ENCODE peak calls at places on chromosomes 2 and 18, in ten cellular contexts. V is psoas muscle; A is H7; Z is CD8-positive, alpha-beta T cell; M is HS-27A; N is caudate nucleus; B is iPS-NIHi11; W is stimulated activated CD4-positive, alpha-beta T cell treated with anti-CD3 and anti-CD28 coated beads, Interleukin-4, amount 100 ng/mL, for 4 hours; Y is T-helper 17 cell; O is left colon. P is an unnamed sample.

GRCh38 chr18:46538376-46538775 is 118.6 kb downstream of the LOXHD1 start:
- DNase-seq in Y (no peak), W (no peak), V (no peak), Z (no peak), O (no peak), N (no peak), M (no peak), A (no peak), B (no peak), P (no peak)

GRCh38 chr2:58893645-58894336 is 652.7 kb upstream of the FANCL start:
- DNase-seq in A (no peak), M (no peak), Z (no peak), N (peak), Y (no peak), B (no peak), V (no peak), O (no peak), W (no peak), P (no peak)

GRCh38 chr2:210128961-210129360 is 42.2 kb downstream of the KANSL1L start:
- DNase-seq in N (no peak), O (peak), A (no peak), M (no peak), Y (no peak), Z (no peak), B (peak), W (no peak), V (no peak), P (no peak)

GRCh38 chr2:233811087-233811486 is 33.0 kb downstream of the MROH2A start:
- DNase-seq in Z (no peak), N (no peak), V (no peak), W (no peak), M (no peak), A (no peak), B (no peak), O (no peak), Y (no peak), P (no peak)

GRCh38 chr18:58937204-58937603 is 72.5 kb downstream of the ZNF532 start:
- DNase-seq in M (no peak), V (no peak), N (no peak), W (no peak), Y (no peak), O (no peak), A (no peak), Z (no peak), B (no peak), P (no peak)

GRCh38 chr2:240919161-240919781 is 13.1 kb downstream of the CROCC2 start:
- DNase-seq in B (no peak), Z (no peak), W (no peak), A (peak), M (no peak), O (peak), N (no peak), V (peak), Y (no peak), P (no peak)

GRCh38 chr2:18719978-18720775 is 130.8 kb upstream of the NT5C1B start:
- DNase-seq in O (no peak), V (no peak), A (no peak), N (no peak), Y (no peak), Z (no peak), B (no peak), W (no peak), M (peak), P (peak)

GRCh38 chr2:43796206-43796605 is 22.4 kb downstream of the DYNC2LI1 start:
- DNase-seq in Y (no peak), Z (no peak), N (no peak), O (no peak), B (no peak), W (no peak), V (no peak), A (no peak), M (no peak), P (no peak)

GRCh38 chr2:85706604-85707296 is 12.6 kb downstream of the GNLY start:
- DNase-seq in N (no peak), Y (no peak), B (no peak), M (no peak), A (peak), O (peak), W (no peak), V (peak), Z (no peak), P (no peak)

GRCh38 chr2:134420256-134420655 is 166.4 kb downstream of the MGAT5 start:
- DNase-seq in N (no peak), V (no peak), O (no peak), B (no peak), Z (no peak), Y (no peak), W (no peak), A (no peak), M (no peak), P (no peak)

GRCh38 chr2:230134496-230135073 is 65.9 kb upstream of the SLC16A14 start:
- DNase-seq in O (no peak), B (no peak), Y (no peak), A (no peak), W (no peak), M (no peak), V (no peak), N (no peak), Z (no peak), P (no peak)

GRCh38 chr2:38605298-38605830 is 2.6 kb upstream of the HNRNPLL start:
- DNase-seq in B (no peak), N (no peak), A (no peak), W (no peak), O (no peak), M (no peak), Z (no peak), V (no peak), Y (no peak), P (no peak)

GRCh38 chr18:8705941-8706544 is 687 bp downstream of the MTCL1 start:
- DNase-seq in V (peak), W (peak), M (no peak), A (peak), Y (no peak), B (no peak), N (no peak), O (no peak), Z (peak), P (no peak)

GRCh38 chr2:68333009-68333408 is 13.3 kb upstream of the CNRIP1 start:
- DNase-seq in N (no peak), Z (no peak), A (no peak), V (no peak), O (no peak), M (no peak), B (no peak), Y (no peak), W (no peak), P (no peak)

GRCh38 chr2:86000131-86000937 is 105.4 kb downstream of the POLR1A start:
- DNase-seq in Z (no peak), W (no peak), V (no peak), A (no peak), Y (no peak), O (no peak), N (no peak), M (no peak), B (no peak), P (no peak)

GRCh38 chr2:55782528-55783173 is 89.0 kb upstream of the PNPT1 start:
- DNase-seq in B (no peak), W (no peak), V (no peak), M (no peak), O (no peak), N (no peak), A (no peak), Y (no peak), Z (no peak), P (no peak)

GRCh38 chr2:86704482-86704971 is 15.6 kb upstream of the RMND5A start:
- DNase-seq in Z (no peak), O (peak), B (peak), V (no peak), Y (no peak), M (peak), N (no peak), W (no peak), A (no peak), P (peak)

GRCh38 chr2:30763151-30763660 is 44.0 kb downstream of the CAPN13 start:
- DNase-seq in M (no peak), Z (no peak), O (peak), W (no peak), A (no peak), Y (no peak), N (no peak), B (no peak), V (no peak), P (no peak)

GRCh38 chr2:11940799-11941198 is 194.4 kb downstream of the LPIN1 start:
- DNase-seq in Y (no peak), A (no peak), M (no peak), Z (no peak), N (no peak), B (no peak), V (no peak), O (no peak), W (no peak), P (no peak)

GRCh38 chr18:48859311-48860275 is 91.2 kb downstream of the SMAD7 start:
- DNase-seq in W (no peak), M (no peak), O (no peak), Y (no peak), Z (no peak), A (peak), V (peak), B (peak), N (peak), P (no peak)

GRCh38 chr2:133765693-133766092 is 197.4 kb upstream of the NCKAP5 start:
- DNase-seq in Y (no peak), W (no peak), V (no peak), Z (no peak), A (no peak), O (no peak), M (no peak), N (no peak), B (no peak), P (no peak)

GRCh38 chr2:240136013-240136670 is at the start of gene COPS9:
- DNase-seq in A (peak), M (peak), O (peak), V (peak), Z (peak), B (peak), Y (peak), W (peak), N (peak), P (peak)

GRCh38 chr2:3254438-3254941 is 123.1 kb downstream of the EIPR1 start:
- DNase-seq in M (no peak), N (no peak), Y (no peak), W (no peak), V (no peak), A (no peak), O (no peak), Z (no peak), B (no peak), P (no peak)

GRCh38 chr2:40642261-40642660 is 190.4 kb upstream of the SLC8A1 start:
- DNase-seq in M (no peak), V (no peak), O (no peak), A (no peak), B (no peak), Y (no peak), N (no peak), W (no peak), Z (no peak), P (no peak)

GRCh38 chr2:20135631-20136050 is 84.2 kb upstream of the LAPTM4A start:
- DNase-seq in V (peak), Z (peak), O (peak), Y (no peak), B (peak), N (peak), A (peak), W (peak), M (no peak), P (no peak)

GRCh38 chr2:45115181-45115580 is 105.9 kb upstream of the SIX2 start:
- DNase-seq in O (no peak), Y (no peak), W (no peak), Z (no peak), A (no peak), N (no peak), V (no peak), B (no peak), M (no peak), P (no peak)

GRCh38 chr2:75729861-75730260 is 19.1 kb upstream of the GCFC2 start:
- DNase-seq in O (no peak), B (no peak), A (no peak), Y (no peak), Z (no peak), W (no peak), N (no peak), M (no peak), V (no peak), P (no peak)

P was measured in T1000.